ENCODE peak calls at places on chromosomes 4 and X, in five cellular contexts. L is effector memory CD4-positive, alpha-beta T cell; H is IMR-90; R is mesendoderm; Y is psoas muscle. M is an unnamed sample. For H3K4me1, the result is how much of the 10 kb centered on the place peaks cover.

GRCh38 chr4:6826781-6827508 is 44.4 kb downstream of the KIAA0232 start:
- DNase-seq in L (no peak), H (no peak), R (peak), Y (no peak), M (no peak)

GRCh38 chr4:59086410-59086809 is 1976.2 kb upstream of the IGFBP7 start:
- DNase-seq in L (no peak), H (no peak), R (no peak), Y (no peak), M (no peak)

GRCh38 chrX:153933751-153934472 is 925 bp downstream of the NAA10 start:
- DNase-seq in L (no peak), H (peak), R (no peak), Y (no peak), M (no peak)

GRCh38 chr4:92035666-92036065 is 268.1 kb upstream of the GRID2 start:
- DNase-seq in L (no peak), H (peak), R (no peak), Y (no peak), M (no peak)

GRCh38 chrX:12975670-12975965 is 708 bp downstream of the TMSB4X start:
- DNase-seq in L (no peak), H (no peak), R (no peak), Y (peak), M (peak)

GRCh38 chr4:13409324-13409723 is 74.8 kb downstream of the RAB28 start:
- DNase-seq in L (no peak), H (no peak), R (no peak), Y (no peak), M (no peak)

GRCh38 chr4:133147922-133148689 is 988 bp upstream of the PCDH10 start:
- DNase-seq in L (no peak), H (peak), R (peak), Y (no peak), M (no peak)

GRCh38 chrX:2707334-2707760 is 16.3 kb downstream of the CD99 start:
- DNase-seq in L (peak), H (peak), R (peak), Y (peak), M (peak)

GRCh38 chrX:3651272-3651671 is 62.2 kb downstream of the PRKX start:
- DNase-seq in L (no peak), H (peak), R (peak), Y (no peak), M (no peak)

GRCh38 chr4:23373269-23373668 is 516.6 kb downstream of the PPARGC1A start:
- DNase-seq in L (no peak), H (peak), R (peak), Y (peak), M (peak)

GRCh38 chr4:61041527-61041926 is 158.6 kb upstream of the ADGRL3 start:
- DNase-seq in L (no peak), H (no peak), R (peak), Y (no peak), M (no peak)

DNA sequence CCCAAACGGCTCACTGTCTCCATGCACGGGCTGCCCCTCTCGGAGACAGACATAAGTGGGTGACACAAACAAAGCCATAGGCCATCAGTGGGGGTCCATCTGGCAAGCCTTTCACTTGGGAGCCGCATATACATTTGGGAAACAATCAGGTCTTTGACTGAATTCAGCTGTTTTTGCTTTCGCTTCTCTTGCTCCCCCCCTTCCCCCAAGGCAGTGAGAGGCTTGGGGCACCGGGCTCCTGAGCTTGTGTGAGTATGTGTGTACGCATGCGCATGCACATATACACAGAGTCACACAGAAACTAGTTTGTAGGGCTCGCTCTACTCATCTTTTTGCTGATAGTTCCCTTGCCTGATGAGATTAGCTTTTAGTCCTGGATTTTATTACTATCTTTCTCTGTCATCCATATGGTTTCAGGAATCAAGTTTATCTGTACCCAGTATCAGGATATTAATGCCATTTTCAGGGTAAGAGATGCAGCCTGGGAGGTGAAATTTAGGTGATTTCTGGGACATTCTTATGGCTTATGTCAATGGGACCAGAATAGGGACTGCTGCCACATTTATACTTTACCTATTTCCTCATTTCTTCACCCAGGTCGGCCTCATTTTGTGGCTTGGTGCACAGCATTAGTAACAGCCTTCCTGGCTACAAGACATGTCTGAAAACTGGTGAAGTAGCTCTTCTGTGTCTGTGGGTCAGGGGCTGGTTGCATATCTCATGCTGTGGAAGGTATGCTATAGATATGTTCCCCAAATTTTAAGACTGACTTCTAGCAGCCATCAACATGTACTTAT is 284.6 kb downstream of the AFF2 start:
- DNase-seq in L (no peak), H (no peak), R (no peak), Y (no peak), M (no peak)
- H3K4me1 ChIP-seq in L (under half), H (under half), R (under half), Y (under half), M (under half)

DNA sequence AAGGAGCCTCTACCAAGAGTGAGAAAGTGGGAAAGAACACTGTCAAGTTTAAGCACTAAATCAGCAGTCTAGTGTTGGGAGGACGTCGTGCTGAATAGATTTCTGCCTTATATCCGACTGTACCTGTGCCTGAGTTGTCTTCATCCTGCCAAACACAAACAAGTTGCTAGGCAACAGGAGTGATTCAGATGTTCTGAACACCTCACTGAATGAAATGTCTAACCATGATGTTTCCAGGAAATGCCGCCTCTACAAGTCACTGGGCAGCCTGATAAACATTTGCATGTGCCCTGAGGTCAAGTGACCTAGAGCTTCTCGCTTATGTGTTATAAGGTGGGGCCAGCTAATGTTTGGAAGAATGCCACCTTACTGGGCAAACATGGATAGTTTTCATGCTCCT is 37.9 kb downstream of the SGMS2 start:
- DNase-seq in L (no peak), H (peak), R (peak), Y (no peak), M (no peak)
- H3K4me3 ChIP-seq in L (no peak), H (no peak), R (no peak), Y (no peak), M (no peak)

DNA sequence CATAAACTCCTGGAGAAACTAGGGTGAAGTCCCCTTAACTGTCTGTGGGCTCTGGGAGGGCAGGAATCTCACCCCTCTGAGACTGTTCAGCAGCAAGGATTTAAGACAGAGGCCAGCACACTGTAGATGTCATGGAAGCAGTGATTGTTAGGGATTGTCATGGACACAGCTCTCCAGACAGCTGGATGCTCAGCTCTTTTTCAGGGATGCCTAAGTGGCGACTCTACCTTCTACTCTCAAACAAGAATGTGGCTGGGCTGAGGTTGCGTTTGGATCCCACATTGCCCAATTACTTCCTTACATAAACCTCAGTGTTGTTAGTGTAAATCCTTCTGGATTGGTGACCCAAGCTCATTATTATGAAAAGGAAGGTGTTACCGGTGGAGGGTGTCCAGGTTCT is 291.9 kb upstream of the VCX3A start:
- DNase-seq in L (no peak), H (no peak), R (peak), Y (no peak), M (no peak)
- H3K4me1 ChIP-seq in L (under half), H (under half), R (under half), Y (under half), M (under half)

DNA sequence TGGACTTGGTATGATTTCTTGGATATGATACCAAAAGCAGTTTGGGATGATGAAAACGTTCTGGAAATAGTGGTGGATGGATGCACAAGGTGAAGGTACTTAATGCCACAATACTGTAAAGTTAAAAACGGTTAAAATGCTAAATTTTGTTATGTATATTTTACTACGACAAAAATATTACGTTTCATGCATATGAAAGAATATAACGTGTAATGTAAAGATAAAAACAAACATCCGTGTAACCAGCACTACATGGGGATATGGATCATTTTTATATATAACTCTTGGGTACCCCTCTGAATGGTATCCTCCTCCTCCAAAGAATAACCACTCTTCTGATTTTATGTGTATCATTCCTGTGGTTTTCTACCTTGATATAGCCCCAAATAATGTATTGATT is 862 bp upstream of the CENPU start:
- DNase-seq in L (no peak), H (no peak), R (no peak), Y (no peak), M (no peak)
- H3K4me3 ChIP-seq in L (no peak), H (no peak), R (no peak), Y (peak), M (peak)

GRCh38 chr4:2742081-2742822 is 13.9 kb downstream of the TNIP2 start:
- DNase-seq in L (no peak), H (no peak), R (no peak), Y (no peak), M (no peak)

GRCh38 chr4:2744576-2745270 is 11.4 kb downstream of the TNIP2 start:
- DNase-seq in L (no peak), H (no peak), R (no peak), Y (no peak), M (no peak)

GRCh38 chr4:2742823-2743517 is 13.2 kb downstream of the TNIP2 start:
- DNase-seq in L (no peak), H (no peak), R (no peak), Y (no peak), M (no peak)

GRCh38 chr4:2745516-2745915 is 10.6 kb downstream of the TNIP2 start:
- DNase-seq in L (no peak), H (no peak), R (no peak), Y (no peak), M (no peak)

DNA sequence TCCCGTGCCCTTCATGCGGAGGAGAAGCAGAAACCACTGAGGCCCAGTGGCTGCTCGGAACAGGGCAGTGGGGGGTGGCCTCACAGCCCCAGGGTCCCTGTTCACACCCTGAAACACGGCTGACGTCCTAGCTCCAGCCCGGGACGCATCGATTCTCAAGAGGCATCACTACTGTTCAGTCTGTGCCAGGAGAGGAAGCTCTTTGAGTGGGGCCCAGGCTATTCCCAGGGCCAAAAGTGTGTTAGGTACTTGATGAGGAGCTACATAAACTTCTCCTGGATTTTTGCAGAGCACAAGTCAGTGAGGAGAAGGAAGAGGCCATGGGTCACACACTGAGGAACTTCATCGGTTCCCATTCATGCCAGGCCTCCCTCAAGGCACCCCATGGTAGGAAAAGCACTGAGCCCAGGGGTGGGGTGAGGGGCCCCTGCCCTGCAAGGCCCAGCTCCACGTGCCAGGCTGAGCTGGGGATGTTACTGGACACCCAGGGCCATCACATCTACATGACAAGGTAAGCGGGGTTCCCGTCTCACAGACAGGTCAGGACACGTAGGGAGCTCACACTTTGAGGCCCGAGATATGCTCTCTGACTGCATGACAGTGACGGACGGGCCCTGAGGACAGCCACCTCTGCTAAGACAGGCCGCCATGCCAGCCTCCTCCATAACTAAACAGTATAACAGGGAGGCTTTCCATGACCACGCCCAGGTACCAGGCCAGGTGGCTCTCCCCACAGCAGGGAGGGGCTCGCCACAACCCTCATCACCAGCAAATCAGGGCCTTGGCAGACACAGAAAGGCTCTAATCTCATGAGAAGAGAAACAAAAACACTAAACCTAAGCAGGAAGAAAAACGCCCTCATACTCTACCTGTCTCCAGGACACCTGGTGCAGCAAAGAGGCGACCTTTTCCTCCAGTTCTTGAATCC is 12.4 kb downstream of the TNIP2 start:
- DNase-seq in L (no peak), H (no peak), R (no peak), Y (no peak), M (no peak)
- H3K4me1 ChIP-seq in L (under half), H (under half), R (under half), Y (under half), M (under half)

GRCh38 chr4:182093947-182094346 is 149.3 kb upstream of the TENM3 start:
- DNase-seq in L (no peak), H (no peak), R (no peak), Y (no peak), M (no peak)
- H3K4me3 ChIP-seq in L (no peak), H (no peak), R (no peak), Y (no peak), M (no peak)

DNA sequence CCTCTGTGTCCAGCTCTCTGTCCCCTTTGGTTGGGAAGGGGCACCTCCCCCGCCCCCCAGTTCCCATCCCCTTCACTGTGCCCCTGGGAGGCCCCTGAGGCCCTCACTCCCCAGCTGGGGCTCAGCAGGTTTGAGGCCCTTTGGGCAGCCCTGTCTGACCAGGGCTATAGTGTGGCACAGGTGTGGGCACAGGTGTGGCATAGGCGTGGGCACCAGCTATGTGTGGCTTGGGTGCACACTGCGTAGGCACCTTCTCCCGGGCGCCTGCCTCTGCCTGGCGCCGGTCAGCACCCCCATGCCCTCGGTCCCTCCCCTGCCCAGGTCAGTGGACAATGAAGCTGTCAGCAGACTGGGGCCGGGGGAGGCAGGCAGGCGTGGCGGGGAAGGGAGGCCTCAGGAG is 7.5 kb upstream of the FGFR3 start:
- DNase-seq in L (no peak), H (no peak), R (no peak), Y (no peak), M (no peak)
- H3K4me1 ChIP-seq in L (under half), H (under half), R (under half), Y (under half), M (under half)

GRCh38 chrX:40177489-40177888 is 79.7 kb upstream of the BCOR start:
- DNase-seq in L (no peak), H (no peak), R (no peak), Y (no peak), M (no peak)
- H3K4me3 ChIP-seq in L (no peak), H (no peak), R (no peak), Y (peak), M (peak)

M was measured in left ventricle myocardium inferior.